ENCODE peak calls at places on chromosomes 1 and 21, in five cellular contexts. W is cardiac muscle cell, Y is tibial nerve, D is astrocyte of the cerebellum, I is C1 segment of cervical spinal cord. M is an unnamed sample.

GRCh38 chr1:4767308-4767707 is 112.9 kb downstream of the AJAP1 start:
- DNase-seq in D (no peak), I (no peak), W (no peak), Y (no peak), M (no peak)

GRCh38 chr1:101235696-101236545 is 898 bp upstream of the S1PR1 start:
- DNase-seq in D (no peak), Y (peak), W (peak), I (no peak), M (no peak)

GRCh38 chr21:44485254-44485793 is 30.0 kb downstream of the LRRC3 start:
- DNase-seq in D (no peak), I (no peak), W (no peak), Y (peak), M (no peak)

GRCh38 chr21:45050361-45050785 is 24.0 kb upstream of the ADARB1 start:
- DNase-seq in W (no peak), I (no peak), D (no peak), Y (no peak), M (no peak)

GRCh38 chr1:53568540-53568939 is 109.3 kb downstream of the DMRTB1 start:
- DNase-seq in I (no peak), Y (no peak), D (no peak), W (no peak), M (no peak)

GRCh38 chr1:196680107-196680506 is 28.3 kb downstream of the CFH start:
- DNase-seq in W (peak), Y (no peak), I (no peak), D (no peak), M (no peak)

GRCh38 chr1:242710847-242711246 is 186.3 kb upstream of the PLD5 start:
- DNase-seq in W (no peak), Y (no peak), I (no peak), D (no peak), M (no peak)

GRCh38 chr1:84907095-84907827 is 14.3 kb upstream of the LPAR3 start:
- DNase-seq in W (peak), I (no peak), D (no peak), Y (no peak), M (no peak)

GRCh38 chr1:177209357-177209756 is 38.6 kb downstream of the BRINP2 start:
- DNase-seq in W (peak), D (peak), Y (peak), I (no peak), M (peak)

GRCh38 chr1:33687000-33687399 is 176.9 kb upstream of the HMGB4 start:
- DNase-seq in Y (no peak), W (no peak), D (no peak), I (no peak), M (no peak)

GRCh38 chr1:230031131-230031530 is 35.9 kb upstream of the GALNT2 start:
- DNase-seq in D (no peak), W (no peak), I (no peak), Y (no peak), M (no peak)

M was measured in HT-29.